ENCODE peak calls at places on chromosome 3, in eight cellular contexts. V, D, X, I, Y, P, T and S are unnamed samples.
A peak's percentile ranks its signal among the peaks of the same experiment; 100 is the strongest.

GRCh38 chr3:43190682-43191081 is 84.8 kb upstream of the POMGNT2 start:
- DNase-seq in V (no peak), D (no peak), X (no peak), I (no peak), Y (peak; percentile 80), P (no peak), T (no peak), S (no peak)

GRCh38 chr3:170697803-170698350 is 112.0 kb upstream of the SLC7A14 start:
- DNase-seq in V (no peak), D (peak; percentile 98), X (no peak), I (no peak), Y (no peak), P (no peak), T (no peak), S (no peak)

GRCh38 chr3:146342971-146343370 is 92.1 kb upstream of the PLSCR4 start:
- DNase-seq in V (no peak), D (no peak), X (no peak), I (no peak), Y (no peak), P (no peak), T (no peak), S (no peak)

GRCh38 chr3:144687862-144688261 is 716.2 kb downstream of the DIPK2A start:
- DNase-seq in V (no peak), D (no peak), X (no peak), I (no peak), Y (no peak), P (no peak), T (no peak), S (no peak)

GRCh38 chr3:76643620-76644019 is 396.3 kb upstream of the ROBO2 start:
- DNase-seq in V (no peak), D (peak; percentile 79), X (no peak), I (no peak), Y (no peak), P (no peak), T (no peak), S (no peak)

GRCh38 chr3:195729476-195729875 is 8.7 kb downstream of the MUC20 start:
- DNase-seq in V (no peak), D (no peak), X (no peak), I (no peak), Y (no peak), P (no peak), T (no peak), S (no peak)

GRCh38 chr3:9817437-9817836 is 7.4 kb downstream of the TTLL3 start:
- DNase-seq in V (no peak), D (no peak), X (no peak), I (no peak), Y (no peak), P (no peak), T (no peak), S (no peak)

GRCh38 chr3:179036226-179036625 is 35.4 kb downstream of the ZMAT3 start:
- DNase-seq in V (no peak), D (no peak), X (no peak), I (no peak), Y (no peak), P (no peak), T (no peak), S (no peak)

GRCh38 chr3:13487403-13487802 is 7.3 kb downstream of the HDAC11 start:
- DNase-seq in V (no peak), D (no peak), X (no peak), I (no peak), Y (no peak), P (no peak), T (no peak), S (no peak)

GRCh38 chr3:99901200-99901926 is 83.7 kb downstream of the CMSS1 start:
- DNase-seq in V (no peak), D (peak; percentile 94), X (no peak), I (no peak), Y (peak; percentile 93), P (no peak), T (no peak), S (no peak)

GRCh38 chr3:2923390-2923789 is 186.8 kb downstream of the IL5RA start:
- DNase-seq in V (no peak), D (peak; percentile 2), X (no peak), I (no peak), Y (no peak), P (no peak), T (no peak), S (no peak)